ENCODE peak calls at places on chromosomes 1 and 21, in four cellular contexts. One of them, this sample, is unnamed.

GRCh38 chr1:21553116-21553926 is 44.1 kb downstream of the ALPL start:
- DNase-seq in PC-3: peak; percentile 6
- DNase-seq in brain microvascular endothelial cell: peak; percentile 53
- DNase-seq in psoas muscle: peak; percentile 1
- DNase-seq in this sample: no peak

GRCh38 chr1:45177452-45177851 is 29.0 kb downstream of the ZSWIM5 start:
- DNase-seq in PC-3: peak; percentile 36
- DNase-seq in brain microvascular endothelial cell: peak; percentile 6
- DNase-seq in psoas muscle: no peak
- DNase-seq in this sample: no peak

GRCh38 chr1:157993179-157994080 is at the start of gene KIRREL1:
- DNase-seq in PC-3: peak; percentile 66
- DNase-seq in brain microvascular endothelial cell: peak; percentile 56
- DNase-seq in psoas muscle: peak; percentile 67
- DNase-seq in this sample: peak; percentile 73

GRCh38 chr1:111480682-111481081 is 6.9 kb downstream of the C1orf162 start:
- DNase-seq in PC-3: no peak
- DNase-seq in brain microvascular endothelial cell: no peak
- DNase-seq in psoas muscle: no peak
- DNase-seq in this sample: no peak

GRCh38 chr1:182395911-182396310 is 4.3 kb upstream of the GLUL start:
- DNase-seq in PC-3: no peak
- DNase-seq in brain microvascular endothelial cell: no peak
- DNase-seq in psoas muscle: no peak
- DNase-seq in this sample: no peak

GRCh38 chr1:89822999-89823628 is 2.3 kb downstream of the LRRC8D start:
- DNase-seq in PC-3: no peak
- DNase-seq in brain microvascular endothelial cell: no peak
- DNase-seq in psoas muscle: no peak
- DNase-seq in this sample: no peak

GRCh38 chr1:42923367-42924248 is 35.1 kb downstream of the SLC2A1 start:
- DNase-seq in PC-3: no peak
- DNase-seq in brain microvascular endothelial cell: no peak
- DNase-seq in psoas muscle: no peak
- DNase-seq in this sample: no peak

GRCh38 chr1:208935517-208936187 is 647.9 kb upstream of the CAMK1G start:
- DNase-seq in PC-3: peak; percentile 93
- DNase-seq in brain microvascular endothelial cell: no peak
- DNase-seq in psoas muscle: no peak
- DNase-seq in this sample: no peak

GRCh38 chr1:101235696-101236545 is 898 bp upstream of the S1PR1 start:
- DNase-seq in PC-3: peak; percentile 64
- DNase-seq in brain microvascular endothelial cell: no peak
- DNase-seq in psoas muscle: peak; percentile 22
- DNase-seq in this sample: peak; percentile 71

GRCh38 chr1:80495806-80496205 is 1304.9 kb upstream of the ADGRL2 start:
- DNase-seq in PC-3: no peak
- DNase-seq in brain microvascular endothelial cell: no peak
- DNase-seq in psoas muscle: no peak
- DNase-seq in this sample: no peak

GRCh38 chr21:43644609-43645008 is 14.7 kb downstream of the HSF2BP start:
- DNase-seq in PC-3: peak; percentile 65
- DNase-seq in brain microvascular endothelial cell: peak; percentile 59
- DNase-seq in psoas muscle: no peak
- DNase-seq in this sample: peak; percentile 74

GRCh38 chr21:34878501-34878900 is 170.6 kb downstream of the RUNX1 start:
- DNase-seq in PC-3: peak; percentile 96
- DNase-seq in brain microvascular endothelial cell: no peak
- DNase-seq in psoas muscle: no peak
- DNase-seq in this sample: no peak

GRCh38 chr1:88729297-88729696 is 45.2 kb downstream of the PKN2 start:
- DNase-seq in PC-3: no peak
- DNase-seq in brain microvascular endothelial cell: no peak
- DNase-seq in psoas muscle: no peak
- DNase-seq in this sample: no peak

GRCh38 chr1:223680188-223680587 is 14.7 kb upstream of the CAPN8 start:
- DNase-seq in PC-3: no peak
- DNase-seq in brain microvascular endothelial cell: no peak
- DNase-seq in psoas muscle: no peak
- DNase-seq in this sample: no peak

GRCh38 chr1:21520899-21521716 is 11.9 kb downstream of the ALPL start:
- DNase-seq in PC-3: no peak
- DNase-seq in brain microvascular endothelial cell: peak; percentile 28
- DNase-seq in psoas muscle: no peak
- DNase-seq in this sample: no peak

GRCh38 chr1:1298861-1299685 is 8.7 kb downstream of the ACAP3 start:
- DNase-seq in PC-3: no peak
- DNase-seq in brain microvascular endothelial cell: no peak
- DNase-seq in psoas muscle: no peak
- DNase-seq in this sample: no peak

GRCh38 chr1:29586991-29587745 is 350.8 kb downstream of the PTPRU start:
- DNase-seq in PC-3: peak; percentile 50
- DNase-seq in brain microvascular endothelial cell: no peak
- DNase-seq in psoas muscle: no peak
- DNase-seq in this sample: no peak

GRCh38 chr1:32878183-32878582 is 7.5 kb upstream of the FNDC5 start:
- DNase-seq in PC-3: peak; percentile 34
- DNase-seq in brain microvascular endothelial cell: peak; percentile 16
- DNase-seq in psoas muscle: no peak
- DNase-seq in this sample: peak; percentile 44

GRCh38 chr1:172429324-172430127 is 9.0 kb downstream of the C1orf105 start:
- DNase-seq in PC-3: peak; percentile 99
- DNase-seq in brain microvascular endothelial cell: peak; percentile 61
- DNase-seq in psoas muscle: no peak
- DNase-seq in this sample: peak; percentile 26

GRCh38 chr1:230747139-230747730 is at the start of gene CAPN9:
- DNase-seq in PC-3: no peak
- DNase-seq in brain microvascular endothelial cell: no peak
- DNase-seq in psoas muscle: no peak
- DNase-seq in this sample: no peak

GRCh38 chr1:48470506-48470905 is 1.5 kb downstream of the SPATA6 start:
- DNase-seq in PC-3: no peak
- DNase-seq in brain microvascular endothelial cell: no peak
- DNase-seq in psoas muscle: peak; percentile 26
- DNase-seq in this sample: peak; percentile 71

GRCh38 chr1:2199042-2199810 is 4.7 kb upstream of the FAAP20 start:
- DNase-seq in PC-3: peak; percentile 96
- DNase-seq in brain microvascular endothelial cell: peak; percentile 86
- DNase-seq in psoas muscle: peak; percentile 92
- DNase-seq in this sample: peak; percentile 95

GRCh38 chr1:228664399-228664914 is 70.8 kb upstream of the RHOU start:
- DNase-seq in PC-3: peak; percentile 92
- DNase-seq in brain microvascular endothelial cell: peak; percentile 51
- DNase-seq in psoas muscle: peak; percentile 62
- DNase-seq in this sample: peak; percentile 72

DNA sequence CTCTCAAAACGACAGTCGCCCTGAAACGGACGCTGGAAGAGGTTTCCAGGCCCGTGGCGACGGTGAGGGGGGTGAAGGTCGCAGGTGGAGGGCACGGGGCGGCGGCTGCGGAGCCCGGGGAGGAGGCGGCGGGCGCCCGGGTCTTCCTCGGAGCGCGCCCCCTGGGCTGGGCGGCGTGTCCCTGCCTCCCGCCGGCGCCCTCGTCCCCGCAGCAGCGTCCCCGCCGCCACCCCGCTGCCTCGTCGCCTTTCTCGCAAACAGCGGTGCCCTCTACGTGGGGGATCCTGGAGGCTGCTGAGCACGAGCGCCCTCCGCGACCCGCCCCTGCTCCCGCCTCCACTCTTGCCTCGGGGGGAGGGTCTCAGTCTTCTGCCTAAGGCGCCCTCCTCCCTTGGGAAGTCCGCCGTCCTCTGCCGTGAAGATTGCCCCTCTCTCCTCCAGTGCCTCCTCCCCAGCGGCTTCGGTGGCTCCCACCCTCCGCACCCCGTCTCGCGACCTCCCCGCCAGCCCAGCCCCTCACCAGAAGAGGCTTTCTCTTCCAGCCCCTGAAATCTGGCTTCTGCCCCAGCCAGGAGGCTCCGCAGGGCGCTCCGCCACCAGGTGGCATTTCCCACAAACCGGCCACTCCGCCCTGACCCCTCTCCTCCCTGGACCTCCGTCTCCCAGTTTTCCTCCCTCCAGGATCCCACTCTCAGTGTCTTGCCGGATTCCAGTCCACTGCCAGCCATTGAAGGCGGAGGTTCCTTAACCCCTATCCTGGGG is 227.4 kb downstream of the SDCCAG8 start:
- DNase-seq in PC-3: no peak
- DNase-seq in brain microvascular endothelial cell: no peak
- DNase-seq in psoas muscle: no peak
- DNase-seq in this sample: no peak
- H3K4me3 ChIP-seq in PC-3: no peak overlapping the region
- H3K4me3 ChIP-seq in brain microvascular endothelial cell: peak overlapping the region; percentile 54
- H3K4me3 ChIP-seq in psoas muscle: peak overlapping the region; percentile 51
- H3K4me3 ChIP-seq in this sample: peak overlapping the region; percentile 45

DNA sequence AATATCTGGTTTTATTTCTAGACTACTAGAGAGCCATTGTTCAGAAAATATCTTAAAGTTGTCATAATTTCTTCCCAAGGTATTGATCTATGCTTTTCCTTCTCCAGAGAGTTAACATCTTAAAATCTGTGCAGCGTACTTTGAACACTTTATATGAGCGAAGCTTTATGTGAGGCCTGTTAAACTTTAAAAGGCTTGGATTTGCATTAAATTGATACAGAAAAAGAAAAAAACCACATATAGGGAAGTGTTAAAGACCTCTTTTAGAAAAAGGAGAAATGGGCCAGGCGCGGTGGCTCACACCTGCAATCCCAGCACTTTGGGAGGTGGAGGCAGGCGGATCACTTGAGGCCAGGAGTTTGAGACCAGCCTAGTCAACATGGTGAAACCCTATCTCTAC is 59.2 kb upstream of the MORC3 start:
- DNase-seq in PC-3: no peak
- DNase-seq in brain microvascular endothelial cell: no peak
- DNase-seq in psoas muscle: no peak
- DNase-seq in this sample: no peak
- H3K4me3 ChIP-seq in PC-3: peak overlapping the region; percentile 65
- H3K4me3 ChIP-seq in brain microvascular endothelial cell: no peak overlapping the region
- H3K4me3 ChIP-seq in psoas muscle: peak overlapping the region; percentile 68
- H3K4me3 ChIP-seq in this sample: peak overlapping the region; percentile 48

DNA sequence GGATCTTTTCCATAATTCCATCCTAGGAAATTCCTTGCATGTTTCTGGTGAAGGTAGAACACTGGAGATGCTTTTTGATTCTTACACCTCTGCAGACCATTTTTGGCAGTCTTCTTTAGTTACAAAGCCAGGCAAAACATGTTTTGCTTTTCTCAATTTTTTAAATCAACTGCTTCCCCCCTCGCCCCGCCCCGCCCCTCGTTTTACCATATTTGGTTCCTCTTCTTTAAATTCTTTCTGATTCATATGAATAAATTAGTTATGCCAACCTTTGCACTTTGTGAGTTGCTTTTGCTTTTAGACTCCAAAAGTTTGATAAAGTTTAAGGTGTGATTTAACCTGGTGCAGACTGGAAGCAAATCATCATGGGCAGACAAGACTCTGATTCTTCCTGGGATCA is 78.8 kb upstream of the AK4 start:
- DNase-seq in PC-3: no peak
- DNase-seq in brain microvascular endothelial cell: no peak
- DNase-seq in psoas muscle: no peak
- DNase-seq in this sample: no peak
- H3K4me3 ChIP-seq in PC-3: peak overlapping the region; percentile 79
- H3K4me3 ChIP-seq in brain microvascular endothelial cell: no peak overlapping the region
- H3K4me3 ChIP-seq in psoas muscle: peak overlapping the region; percentile 94
- H3K4me3 ChIP-seq in this sample: peak overlapping the region; percentile 73

GRCh38 chr1:201466492-201466891 is 2.5 kb downstream of the PHLDA3 start:
- DNase-seq in PC-3: peak; percentile 100
- DNase-seq in brain microvascular endothelial cell: no peak
- DNase-seq in psoas muscle: peak; percentile 46
- DNase-seq in this sample: no peak
- H3K4me3 ChIP-seq in PC-3: peak overlapping the region; percentile 70
- H3K4me3 ChIP-seq in brain microvascular endothelial cell: peak overlapping the region; percentile 84
- H3K4me3 ChIP-seq in psoas muscle: peak overlapping the region; percentile 91
- H3K4me3 ChIP-seq in this sample: peak overlapping the region; percentile 99